ENCODE peak calls at places on chromosome 20, in nine cellular contexts. O is Calu3; E is activated naive CD4-positive, alpha-beta T cell treated with anti-CD3 and anti-CD28 coated beads, Interleukin-2, amount 50 U/mL, for 16 hours; I is stimulated activated CD8-positive, alpha-beta memory T cell treated with anti-CD3 and anti-CD28 coated beads, Interleukin-15, amount 100 ng/mL, for 48 hours; Q is GM12891; J is MCF 10A; F is activated T-helper 9 cell treated with anti-CD3 and anti-CD28 coated beads, Interleukin-2, amount 50 U/mL, for 16 hours; P is AG20443; M is T-helper 9 cell. L is an unnamed sample.

GRCh38 chr20:33474097-33474846 is 15.6 kb upstream of the CBFA2T2 start:
- DNase-seq in O (no peak), E (no peak), I (no peak), Q (no peak), J (no peak), F (no peak), P (no peak), M (no peak), L (no peak)

GRCh38 chr20:44885392-44886275 is at the start of gene YWHAB:
- DNase-seq in O (peak), E (peak), I (peak), Q (peak), J (peak), F (peak), P (peak), M (peak), L (peak)

GRCh38 chr20:36331182-36331581 is 25.0 kb downstream of the DLGAP4 start:
- DNase-seq in O (no peak), E (no peak), I (no peak), Q (no peak), J (no peak), F (no peak), P (no peak), M (no peak), L (no peak)

GRCh38 chr20:51378171-51378928 is 164.2 kb downstream of the NFATC2 start:
- DNase-seq in O (no peak), E (no peak), I (no peak), Q (no peak), J (no peak), F (peak), P (no peak), M (no peak), L (no peak)

GRCh38 chr20:17505664-17506517 is 25.3 kb downstream of the BFSP1 start:
- DNase-seq in O (no peak), E (peak), I (peak), Q (no peak), J (peak), F (peak), P (no peak), M (peak), L (no peak)

GRCh38 chr20:22861231-22861980 is 173.7 kb upstream of the SSTR4 start:
- DNase-seq in O (no peak), E (no peak), I (no peak), Q (no peak), J (no peak), F (no peak), P (no peak), M (no peak), L (no peak)

GRCh38 chr20:7728373-7728772 is 211.9 kb downstream of the HAO1 start:
- DNase-seq in O (no peak), E (no peak), I (no peak), Q (no peak), J (peak), F (no peak), P (peak), M (no peak), L (no peak)

GRCh38 chr20:63696628-63697356 is at the start of gene TNFRSF6B:
- DNase-seq in O (no peak), E (peak), I (no peak), Q (peak), J (peak), F (no peak), P (no peak), M (no peak), L (no peak)

GRCh38 chr20:51860015-51860882 is 57.9 kb upstream of the SALL4 start:
- DNase-seq in O (no peak), E (no peak), I (no peak), Q (no peak), J (peak), F (no peak), P (peak), M (no peak), L (peak)

GRCh38 chr20:33649201-33649631 is 12.9 kb upstream of the C20orf144 start:
- DNase-seq in O (no peak), E (no peak), I (no peak), Q (no peak), J (no peak), F (no peak), P (peak), M (no peak), L (no peak)

GRCh38 chr20:36113015-36113414 is 41.5 kb upstream of the EPB41L1 start:
- DNase-seq in O (no peak), E (no peak), I (no peak), Q (no peak), J (peak), F (no peak), P (no peak), M (no peak), L (no peak)

GRCh38 chr20:36043892-36044515 is 75.6 kb downstream of the CNBD2 start:
- DNase-seq in O (no peak), E (no peak), I (no peak), Q (no peak), J (no peak), F (no peak), P (no peak), M (no peak), L (no peak)

GRCh38 chr20:59042151-59042795 is at the start of gene PRELID3B:
- DNase-seq in O (peak), E (no peak), I (no peak), Q (no peak), J (peak), F (no peak), P (peak), M (no peak), L (peak)

GRCh38 chr20:63968928-63969760 is 586 bp downstream of the ZNF512B start:
- DNase-seq in O (peak), E (peak), I (no peak), Q (no peak), J (no peak), F (no peak), P (peak), M (no peak), L (no peak)

GRCh38 chr20:12395404-12396159 is 477.9 kb downstream of the BTBD3 start:
- DNase-seq in O (no peak), E (no peak), I (no peak), Q (no peak), J (no peak), F (no peak), P (no peak), M (no peak), L (no peak)

GRCh38 chr20:58571942-58572666 is 56.9 kb upstream of the APCDD1L start:
- DNase-seq in O (no peak), E (no peak), I (no peak), Q (no peak), J (no peak), F (no peak), P (no peak), M (no peak), L (no peak)

L was measured in LoVo.